ENCODE peak calls at places on chromosome 10, in six cellular contexts. F, E, D, Q, O and X are unnamed samples.
A peak's percentile ranks its signal among the peaks of the same experiment; 100 is the strongest.

GRCh38 chr10:82564353-82565218 is 689.6 kb downstream of the NRG3 start:
- DNase-seq in O (peak; percentile 10), E (no peak), D (no peak), Q (no peak), F (no peak), X (no peak)

GRCh38 chr10:79349766-79350406 is 2.6 kb downstream of the PPIF start:
- DNase-seq in O (no peak), D (no peak), Q (no peak), E (no peak), F (no peak), X (no peak)

GRCh38 chr10:87860156-87860795 is 3.1 kb downstream of the KLLN start:
- DNase-seq in O (peak; percentile 65), Q (no peak), E (peak; percentile 69), D (peak; percentile 58), F (no peak), X (peak; percentile 73)

GRCh38 chr10:88115968-88116367 is 252.5 kb downstream of the PTEN start:
- DNase-seq in O (peak; percentile 77), Q (no peak), D (no peak), F (no peak), E (peak; percentile 88), X (peak; percentile 86)

GRCh38 chr10:117217196-117217761 is 20.0 kb downstream of the KCNK18 start:
- DNase-seq in Q (peak; percentile 25), D (peak; percentile 85), O (peak; percentile 3), E (no peak), F (peak; percentile 32), X (no peak)

GRCh38 chr10:118590334-118590733 is 5.1 kb downstream of the PRLHR start:
- DNase-seq in F (no peak), D (no peak), Q (no peak), O (peak; percentile 8), E (no peak), X (peak; percentile 12)

GRCh38 chr10:129883637-129884389 is 80.3 kb downstream of the EBF3 start:
- DNase-seq in E (no peak), O (no peak), D (no peak), Q (no peak), F (no peak), X (no peak)

GRCh38 chr10:60206735-60207134 is 182.9 kb downstream of the ANK3 start:
- DNase-seq in E (peak; percentile 6), O (peak; percentile 51), D (no peak), F (no peak), Q (no peak), X (no peak)

GRCh38 chr10:79137826-79138225 is 69.1 kb downstream of the ZMIZ1 start:
- DNase-seq in Q (peak; percentile 68), D (no peak), E (peak; percentile 62), O (peak; percentile 77), F (peak; percentile 68), X (no peak)

GRCh38 chr10:119287613-119287991 is 80.2 kb downstream of the GRK5 start:
- DNase-seq in O (no peak), E (no peak), Q (no peak), D (peak; percentile 35), F (no peak), X (no peak)

GRCh38 chr10:103595933-103596726 is 102.6 kb downstream of the NEURL1 start:
- DNase-seq in F (peak; percentile 63), E (no peak), D (no peak), O (no peak), Q (no peak), X (no peak)

GRCh38 chr10:103181244-103181643 is 11.8 kb downstream of the NT5C2 start:
- DNase-seq in F (no peak), Q (no peak), O (no peak), E (no peak), D (no peak), X (no peak)

GRCh38 chr10:70920519-70920918 is 32.2 kb upstream of the PCBD1 start:
- DNase-seq in Q (no peak), F (no peak), E (no peak), D (no peak), O (no peak), X (no peak)

GRCh38 chr10:111835562-111835961 is 348.0 kb downstream of the GPAM start:
- DNase-seq in E (no peak), Q (no peak), D (peak; percentile 58), O (peak; percentile 79), F (no peak), X (no peak)

GRCh38 chr10:47241256-47241655 is 58.7 kb upstream of the GDF10 start:
- DNase-seq in D (peak; percentile 64), E (no peak), Q (no peak), F (no peak), O (no peak), X (no peak)

GRCh38 chr10:96448558-96448957 is 65.2 kb downstream of the TLL2 start:
- DNase-seq in D (no peak), Q (no peak), F (no peak), E (no peak), O (no peak), X (no peak)

GRCh38 chr10:24382979-24383663 is 174.2 kb downstream of the KIAA1217 start:
- DNase-seq in O (peak; percentile 87), Q (no peak), D (peak; percentile 64), F (no peak), E (no peak), X (no peak)

GRCh38 chr10:65911431-65911830 is 1014.4 kb upstream of the LRRTM3 start:
- DNase-seq in F (no peak), Q (no peak), E (no peak), O (no peak), D (peak; percentile 48), X (no peak)

GRCh38 chr10:132958886-132959295 is 16.5 kb upstream of the CFAP46 start:
- DNase-seq in Q (no peak), E (no peak), O (no peak), F (no peak), D (no peak), X (no peak)

GRCh38 chr10:80133221-80133620 is 691 bp downstream of the PLAC9 start:
- DNase-seq in F (peak; percentile 74), O (no peak), Q (no peak), E (no peak), D (peak; percentile 65), X (no peak)

GRCh38 chr10:102135956-102136526 is 3.2 kb downstream of the PPRC1 start:
- DNase-seq in Q (no peak), D (no peak), E (no peak), F (no peak), O (no peak), X (no peak)

GRCh38 chr10:102151774-102152544 is at the start of gene NOLC1:
- DNase-seq in E (peak; percentile 99), F (peak; percentile 99), Q (peak; percentile 99), D (peak; percentile 100), O (peak; percentile 99), X (peak; percentile 99)

GRCh38 chr10:3811331-3811870 is 26.4 kb upstream of the KLF6 start:
- DNase-seq in D (no peak), E (peak; percentile 71), F (no peak), O (peak; percentile 85), Q (peak; percentile 52), X (no peak)

GRCh38 chr10:110549211-110549610 is 18.3 kb upstream of the SMC3 start:
- DNase-seq in E (no peak), O (no peak), F (no peak), Q (no peak), D (no peak), X (no peak)

GRCh38 chr10:5975641-5976473 is 1.5 kb downstream of the IL15RA start:
- DNase-seq in E (peak; percentile 38), F (peak; percentile 50), Q (peak; percentile 78), O (no peak), D (no peak), X (no peak)

GRCh38 chr10:77325233-77325537 is 312.4 kb downstream of the KCNMA1 start:
- DNase-seq in O (no peak), E (no peak), D (peak; percentile 50), F (no peak), Q (no peak), X (no peak)

GRCh38 chr10:3820255-3820654 is 35.2 kb upstream of the KLF6 start:
- DNase-seq in E (no peak), D (no peak), F (no peak), O (no peak), Q (no peak), X (peak; percentile 86)

GRCh38 chr10:114801411-114801813 is 20.2 kb upstream of the FHIP2A start:
- DNase-seq in D (no peak), E (no peak), O (no peak), Q (no peak), F (no peak), X (no peak)

GRCh38 chr10:114806572-114807391 is 14.8 kb upstream of the FHIP2A start:
- DNase-seq in E (no peak), D (no peak), F (no peak), Q (no peak), O (no peak), X (peak; percentile 52)

DNA sequence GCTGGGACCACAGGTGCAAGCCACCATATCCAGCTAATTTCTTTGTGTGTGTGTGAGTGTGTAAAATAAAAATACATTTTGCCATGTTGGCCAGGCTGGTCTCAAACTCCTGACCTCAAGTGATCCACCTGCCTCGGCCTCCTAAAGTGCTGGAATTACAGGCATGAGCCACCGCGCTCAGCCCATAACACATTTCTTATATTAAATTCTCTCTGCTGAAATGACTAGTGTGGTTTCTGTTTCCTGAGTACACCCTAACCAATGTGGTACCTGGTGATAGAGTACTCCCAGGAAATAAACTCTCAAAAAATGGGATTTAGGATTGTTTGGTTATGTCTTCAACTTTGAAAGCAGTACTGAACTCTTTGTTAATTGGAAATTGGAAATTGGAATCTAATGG is 19.4 kb upstream of the FHIP2A start:
- DNase-seq in F (no peak), E (no peak), O (no peak), Q (no peak), D (no peak), X (no peak)
- TF ChIP-seq CTCF in F (no peak), E (no peak), O (no peak), Q (no peak), D (no peak), X (no peak)

GRCh38 chr10:104622598-104623209 is 18.4 kb upstream of the SORCS3 start:
- DNase-seq in F (no peak), E (no peak), Q (no peak), D (peak; percentile 85), O (no peak), X (no peak)
- TF ChIP-seq CTCF in F (peak; percentile 30), E (no peak), Q (peak; percentile 53), D (peak; percentile 89), O (peak; percentile 19), X (peak; percentile 74)

DNA sequence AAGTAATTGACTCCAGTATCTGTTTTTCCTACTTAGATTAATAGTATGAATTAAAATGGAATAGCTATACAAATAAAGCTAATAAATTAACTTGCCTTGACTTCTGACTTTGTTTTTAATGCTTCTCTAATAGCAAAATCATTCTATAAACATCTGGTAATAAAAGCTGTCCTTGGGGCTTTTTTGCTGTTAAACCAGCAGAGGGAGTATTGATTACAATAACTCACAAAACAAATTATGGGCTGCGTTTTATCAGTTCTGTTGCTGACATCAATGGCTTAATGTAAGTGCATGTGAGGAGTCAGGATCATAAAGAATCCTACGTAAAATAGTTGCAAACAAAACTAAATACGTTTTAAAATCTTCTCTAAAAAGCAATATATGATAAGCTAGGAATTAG is 667.8 kb downstream of the PCDH15 start:
- DNase-seq in O (no peak), E (no peak), Q (no peak), D (no peak), F (no peak), X (no peak)
- TF ChIP-seq CTCF in O (peak; percentile 47), E (no peak), Q (no peak), D (peak; percentile 76), F (no peak), X (no peak)

DNA sequence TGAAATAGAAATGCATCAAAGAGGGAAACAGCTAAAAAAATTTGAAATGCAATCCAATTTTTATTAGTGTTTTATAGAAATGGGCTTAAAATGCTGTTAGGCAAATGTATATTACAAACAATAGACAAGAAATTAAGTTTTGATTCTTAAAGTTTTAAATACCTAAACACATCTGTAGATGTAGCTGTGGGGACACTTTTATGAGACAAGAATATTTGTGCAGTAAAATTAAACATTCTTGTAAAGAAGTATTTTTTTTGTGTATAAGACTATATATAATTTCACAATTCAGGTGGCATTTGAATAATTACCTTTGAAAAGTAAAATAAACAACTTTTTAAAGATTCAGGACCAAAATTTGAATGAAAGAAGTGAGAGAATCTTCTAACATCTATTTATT is 1015.9 kb downstream of the REEP3 start:
- DNase-seq in Q (no peak), F (no peak), O (no peak), E (no peak), D (no peak), X (no peak)
- TF ChIP-seq CTCF in Q (no peak), F (no peak), O (no peak), E (no peak), D (no peak), X (no peak)